ENCODE peak calls at places on chromosomes 12 and 14, in five cellular contexts. Z is astrocyte of the cerebellum, P is heart left ventricle, I is colonic mucosa, U is BJ. W is an unnamed sample.

GRCh38 chr12:118549506-118550109 is 173.3 kb downstream of the SUDS3 start:
- DNase-seq in Z (no peak), P (no peak), I (no peak), U (no peak), W (no peak)

GRCh38 chr14:72577521-72577920 is 316.4 kb downstream of the DPF3 start:
- DNase-seq in Z (no peak), P (no peak), I (no peak), U (no peak), W (no peak)

GRCh38 chr14:90681889-90682429 is 134.3 kb downstream of the TTC7B start:
- DNase-seq in Z (no peak), P (no peak), I (no peak), U (no peak), W (no peak)

GRCh38 chr12:52043386-52044212 is 7.6 kb upstream of the NR4A1 start:
- DNase-seq in Z (no peak), P (peak), I (no peak), U (no peak), W (no peak)

GRCh38 chr12:79659961-79660431 is 30.8 kb downstream of the PAWR start:
- DNase-seq in Z (no peak), P (no peak), I (no peak), U (no peak), W (no peak)

GRCh38 chr14:95313707-95314106 is 6.0 kb downstream of the CLMN start:
- DNase-seq in Z (peak), P (no peak), I (peak), U (no peak), W (peak)

GRCh38 chr12:1716911-1717310 is 26.0 kb downstream of the ADIPOR2 start:
- DNase-seq in Z (peak), P (no peak), I (no peak), U (no peak), W (no peak)

GRCh38 chr12:40560848-40561247 is 131.4 kb upstream of the CNTN1 start:
- DNase-seq in Z (no peak), P (no peak), I (no peak), U (no peak), W (no peak)

GRCh38 chr14:69845787-69846186 is 33.4 kb upstream of the SMOC1 start:
- DNase-seq in Z (no peak), P (no peak), I (no peak), U (no peak), W (no peak)

GRCh38 chr12:59383426-59383822 is 212.4 kb upstream of the SLC16A7 start:
- DNase-seq in Z (no peak), P (no peak), I (no peak), U (peak), W (peak)

GRCh38 chr12:9363145-9363544 is 154.9 kb upstream of the PZP start:
- DNase-seq in Z (no peak), P (no peak), I (no peak), U (no peak), W (no peak)

GRCh38 chr14:92728781-92729364 is 19.6 kb downstream of the LGMN start:
- DNase-seq in Z (no peak), P (no peak), I (no peak), U (no peak), W (no peak)

GRCh38 chr12:1619599-1619998 is 9.4 kb upstream of the WNT5B start:
- DNase-seq in Z (no peak), P (peak), I (no peak), U (no peak), W (no peak)

GRCh38 chr14:75941030-75941429 is 40.8 kb downstream of the TGFB3 start:
- DNase-seq in Z (no peak), P (no peak), I (no peak), U (no peak), W (peak)

GRCh38 chr14:38481939-38482678 is 226.2 kb upstream of the CLEC14A start:
- DNase-seq in Z (peak), P (no peak), I (no peak), U (peak), W (peak)

GRCh38 chr14:81427348-81428058 is 27.4 kb upstream of the STON2 start:
- DNase-seq in Z (no peak), P (no peak), I (peak), U (no peak), W (no peak)

GRCh38 chr12:85385406-85385805 is 105.4 kb downstream of the ALX1 start:
- DNase-seq in Z (no peak), P (no peak), I (no peak), U (no peak), W (no peak)

GRCh38 chr12:129258781-129259318 is 405.6 kb downstream of the GLT1D1 start:
- DNase-seq in Z (no peak), P (no peak), I (no peak), U (no peak), W (no peak)

GRCh38 chr14:33814010-33814409 is 136.9 kb downstream of the EGLN3 start:
- DNase-seq in Z (no peak), P (no peak), I (no peak), U (no peak), W (no peak)

GRCh38 chr12:49507139-49507538 is 31.7 kb upstream of the KCNH3 start:
- DNase-seq in Z (peak), P (no peak), I (no peak), U (peak), W (peak)

DNA sequence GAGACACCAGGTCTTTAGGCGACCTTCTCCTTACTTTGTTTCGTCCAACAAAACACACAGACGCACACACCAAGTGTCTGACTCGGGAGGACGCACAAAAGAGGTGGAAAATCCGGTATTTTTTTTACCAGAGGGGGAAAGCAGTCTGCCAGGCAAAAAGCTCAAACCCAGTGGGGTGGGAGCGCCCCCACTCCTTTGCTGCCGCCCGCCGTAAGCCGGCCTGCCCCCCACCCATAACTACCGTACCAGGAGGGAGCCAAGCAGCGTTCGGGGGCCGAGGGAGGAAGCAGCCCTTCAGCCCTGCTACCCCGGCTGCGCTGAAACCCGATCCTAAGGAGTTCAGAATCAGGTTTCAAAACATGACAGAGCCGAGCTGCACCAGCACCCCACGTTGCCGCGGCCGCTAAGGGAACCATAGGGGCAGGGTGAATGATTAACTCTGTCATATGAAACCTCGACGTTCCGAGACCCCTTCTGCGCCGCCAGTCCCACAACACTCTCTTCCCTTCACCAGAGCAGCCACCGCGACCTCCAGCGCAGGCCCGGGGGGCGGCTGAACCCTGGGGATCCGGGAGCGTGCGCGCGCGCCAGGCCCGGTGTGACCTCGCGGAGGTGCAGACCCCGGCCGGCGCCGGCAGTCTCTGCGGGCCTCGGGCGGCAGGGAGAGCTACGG is 1.9 kb downstream of the SIX4 start:
- DNase-seq in Z (no peak), P (peak), I (no peak), U (no peak), W (peak)
- H3K4me3 ChIP-seq in Z (peak), P (peak), I (peak), U (peak), W (peak)

DNA sequence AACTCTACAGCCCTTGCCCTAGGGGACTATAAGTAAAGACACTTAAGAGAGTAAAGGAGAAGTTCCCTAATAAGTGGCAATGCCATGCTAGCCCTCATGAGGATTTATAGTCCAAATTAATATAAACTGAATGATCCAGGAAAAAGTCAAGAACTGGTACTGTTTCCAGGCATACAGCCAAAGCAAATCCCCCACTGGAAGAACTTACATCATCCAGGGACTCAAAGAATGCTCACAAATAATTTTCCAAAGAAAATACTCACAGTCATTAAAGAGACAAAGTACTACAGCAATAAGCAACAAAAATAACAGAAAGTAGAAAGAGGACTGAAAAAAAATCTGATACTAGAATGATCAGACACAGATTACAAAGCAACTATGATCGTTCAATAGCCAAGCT is 79.7 kb upstream of the RAP1B start:
- DNase-seq in Z (peak), P (no peak), I (no peak), U (peak), W (peak)
- H3K4me3 ChIP-seq in Z (no peak), P (no peak), I (no peak), U (no peak), W (no peak)

GRCh38 chr14:89165189-89165809 is 251.7 kb downstream of the FOXN3 start:
- DNase-seq in Z (no peak), P (no peak), I (no peak), U (no peak), W (no peak)
- H3K4me3 ChIP-seq in Z (no peak), P (peak), I (no peak), U (no peak), W (no peak)

DNA sequence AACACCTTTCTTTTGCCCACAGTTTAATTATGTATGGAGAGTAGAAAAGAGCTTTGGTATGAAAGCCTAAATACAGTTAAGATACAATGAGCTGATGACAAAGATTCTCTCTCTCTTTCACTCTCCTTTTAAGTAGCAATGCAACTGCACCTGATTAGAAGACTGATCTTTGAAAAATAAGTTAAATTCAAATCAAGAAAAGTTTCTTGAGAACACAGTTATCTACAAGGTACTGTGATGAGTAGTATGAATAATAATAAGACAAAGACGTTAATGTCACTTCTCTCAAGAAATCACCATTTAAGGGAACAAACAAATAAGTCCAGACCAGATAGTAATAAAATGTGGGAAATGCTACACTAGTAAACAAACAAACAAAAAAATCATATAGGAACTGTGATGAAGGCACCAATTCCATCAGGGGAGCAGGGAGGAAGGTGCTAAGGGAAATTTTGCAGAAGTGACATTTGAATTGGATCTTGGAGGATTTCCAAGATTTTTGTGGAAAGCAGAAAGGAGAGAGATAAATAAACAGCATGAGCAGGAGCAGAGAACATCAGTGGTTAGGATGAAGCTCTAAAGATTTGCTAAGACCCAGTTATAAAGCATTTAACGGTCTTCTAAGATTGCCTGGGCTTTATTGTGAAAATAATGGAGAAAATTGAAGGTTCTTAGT is 65.2 kb upstream of the STK38L start:
- DNase-seq in Z (no peak), P (no peak), I (no peak), U (no peak), W (no peak)
- H3K4me3 ChIP-seq in Z (no peak), P (no peak), I (no peak), U (no peak), W (no peak)

DNA sequence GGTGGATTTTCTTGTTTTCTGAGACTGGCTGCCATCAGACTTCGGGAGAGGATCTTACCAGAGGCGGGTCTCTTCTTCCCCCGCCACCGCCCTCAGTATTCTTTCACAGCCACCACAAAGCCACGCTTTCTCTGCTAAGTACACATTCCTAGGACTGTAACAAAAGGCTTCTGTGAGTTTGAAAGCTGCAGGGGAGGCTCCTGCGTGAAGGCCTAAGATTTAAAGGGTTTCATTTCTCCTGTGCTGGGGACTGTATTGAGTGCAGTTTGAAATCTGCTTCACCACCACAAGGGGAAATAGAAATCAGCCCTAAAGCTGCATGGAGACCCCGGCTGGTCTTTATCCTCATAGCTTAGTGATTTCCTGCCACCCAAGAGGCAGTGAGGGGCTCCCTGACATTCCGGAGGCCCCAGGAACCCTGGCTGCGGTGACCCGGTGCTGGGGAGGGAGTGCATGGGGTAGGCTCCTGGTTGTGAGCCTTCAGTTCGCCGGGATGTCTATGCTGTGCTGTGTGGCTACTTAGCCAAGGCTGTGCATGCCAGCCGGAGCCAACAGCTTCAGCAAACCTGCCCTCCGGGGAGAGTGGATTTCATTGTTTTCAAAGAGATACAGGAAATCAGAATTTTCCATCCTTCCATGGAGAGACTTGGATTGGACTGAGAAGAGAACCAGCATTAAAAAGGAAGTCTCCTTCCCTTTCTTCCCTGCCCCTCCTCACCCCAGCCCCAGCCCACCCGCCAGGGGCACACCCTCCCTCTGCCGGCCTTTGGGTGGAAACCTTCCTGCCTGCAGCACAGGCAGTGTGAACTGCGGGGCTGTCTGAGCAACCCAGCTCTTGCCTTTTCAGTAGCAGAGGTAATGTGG is 163.3 kb downstream of the ETV6 start:
- DNase-seq in Z (peak), P (peak), I (peak), U (no peak), W (no peak)
- H3K4me3 ChIP-seq in Z (no peak), P (peak), I (peak), U (no peak), W (peak)

DNA sequence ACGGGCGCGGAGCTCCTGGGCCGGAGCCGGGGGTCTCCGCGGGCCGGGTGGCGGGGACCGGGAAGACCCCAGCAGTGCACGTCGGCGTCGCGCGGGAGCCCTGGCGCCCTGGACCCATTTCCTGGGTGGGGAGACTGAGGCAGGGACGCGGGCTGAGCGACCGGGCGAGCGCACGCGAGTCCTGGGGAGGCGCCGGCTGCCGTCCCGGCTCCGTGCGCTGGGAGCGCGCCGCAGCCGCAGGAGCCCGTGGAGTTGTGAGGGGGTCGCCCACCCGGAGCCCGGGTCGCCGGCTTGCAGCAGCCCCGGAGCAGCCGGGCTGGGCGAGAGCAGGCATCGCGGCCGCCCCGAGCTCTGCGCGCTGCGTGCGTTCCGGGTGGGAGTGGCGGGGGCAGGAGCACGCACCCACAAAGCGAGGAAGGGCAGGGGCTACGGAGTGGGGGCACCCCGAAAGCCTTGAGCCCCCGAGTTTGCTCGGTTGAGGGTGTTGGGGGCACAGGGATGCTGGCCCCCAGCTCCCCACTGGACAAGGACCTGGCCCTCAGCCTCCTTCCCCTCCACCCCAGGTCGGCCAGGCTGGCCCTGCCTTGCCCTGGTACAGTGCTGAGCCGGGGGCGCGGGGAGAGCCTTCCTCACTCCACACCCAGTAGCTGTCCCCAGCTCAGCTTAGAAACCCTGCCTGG is 618 bp downstream of the MMP17 start:
- DNase-seq in Z (no peak), P (no peak), I (no peak), U (no peak), W (no peak)
- H3K4me3 ChIP-seq in Z (peak), P (peak), I (peak), U (peak), W (peak)

DNA sequence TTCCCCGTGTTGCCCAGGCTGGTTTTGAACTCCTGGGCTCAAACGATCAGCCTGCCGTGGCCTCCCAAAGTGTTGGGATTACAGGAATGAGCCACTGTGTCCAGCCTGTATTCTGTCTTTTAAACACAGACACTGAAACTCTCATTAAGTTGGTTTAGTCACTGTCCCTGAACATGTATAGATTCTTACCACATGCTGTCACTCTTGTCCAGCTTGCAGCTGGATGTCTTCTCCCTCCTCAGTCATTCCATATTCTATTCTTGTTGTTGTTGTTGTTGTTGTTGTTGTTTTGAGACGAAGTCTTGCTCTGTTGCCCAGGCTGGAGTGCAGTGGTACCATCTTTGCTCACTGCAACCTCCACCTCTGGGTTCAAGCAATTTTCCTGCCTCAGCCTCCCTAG is 12.3 kb upstream of the ATP5MC2 start:
- DNase-seq in Z (no peak), P (no peak), I (no peak), U (no peak), W (no peak)
- H3K4me3 ChIP-seq in Z (no peak), P (no peak), I (no peak), U (no peak), W (no peak)

GRCh38 chr14:49897414-49897813 is 4.5 kb downstream of the ARF6 start:
- DNase-seq in Z (no peak), P (no peak), I (no peak), U (no peak), W (no peak)
- H3K4me3 ChIP-seq in Z (no peak), P (peak), I (peak), U (no peak), W (no peak)

GRCh38 chr14:74879427-74880180 is 2.1 kb upstream of the DLST start:
- DNase-seq in Z (no peak), P (no peak), I (no peak), U (no peak), W (no peak)

GRCh38 chr14:74875941-74876913 is at the start of gene PROX2:
- DNase-seq in Z (no peak), P (peak), I (no peak), U (no peak), W (no peak)

GRCh38 chr14:74871819-74872218 is 4.1 kb downstream of the PROX2 start:
- DNase-seq in Z (no peak), P (no peak), I (no peak), U (no peak), W (no peak)

GRCh38 chr14:74875204-74875603 is 741 bp downstream of the PROX2 start:
- DNase-seq in Z (no peak), P (no peak), I (no peak), U (no peak), W (no peak)
- H3K4me3 ChIP-seq in Z (no peak), P (no peak), I (no peak), U (no peak), W (no peak)

GRCh38 chr14:22837750-22838538 is 1.6 kb downstream of the MMP14 start:
- DNase-seq in Z (no peak), P (peak), I (peak), U (no peak), W (no peak)
- H3K4me3 ChIP-seq in Z (peak), P (peak), I (peak), U (peak), W (peak)